ENCODE peak calls at places on chromosomes 12 and 14, in seven cellular contexts. U is right cardiac atrium; L is GM19239; P is H4; F is NCI-H1105; M is stimulated activated CD4-positive, alpha-beta T cell treated with anti-CD3 and anti-CD28 coated beads, Interleukin-2, amount 100 ng/mL, for 48 hours; H is anterior cingulate cortex. K is an unnamed sample.

GRCh38 chr12:98022961-98023360 is 492.4 kb upstream of the TMPO start:
- DNase-seq in U (no peak), M (no peak), P (no peak), F (no peak), L (no peak), H (no peak), K (no peak)

GRCh38 chr12:131852551-131853299 is 24.5 kb downstream of the MMP17 start:
- DNase-seq in M (no peak), L (no peak), P (no peak), F (no peak), H (no peak), U (peak; percentile 38), K (peak; percentile 54)

GRCh38 chr14:40909906-40910305 is 696.8 kb upstream of the LRFN5 start:
- DNase-seq in M (no peak), H (no peak), P (no peak), F (no peak), L (no peak), U (no peak), K (no peak)

GRCh38 chr12:106152334-106152733 is 13.6 kb upstream of the NUAK1 start:
- DNase-seq in P (no peak), H (no peak), U (no peak), F (peak; percentile 70), L (no peak), M (no peak), K (no peak)

GRCh38 chr12:28253175-28253641 is 63.0 kb downstream of the CCDC91 start:
- DNase-seq in L (peak; percentile 4), F (no peak), U (no peak), M (peak; percentile 14), H (no peak), P (no peak), K (no peak)

GRCh38 chr12:117034691-117035090 is 64.5 kb downstream of the TESC start:
- DNase-seq in H (no peak), F (peak; percentile 80), U (peak; percentile 27), M (no peak), P (no peak), L (no peak), K (no peak)

GRCh38 chr12:132450391-132451171 is 39.4 kb upstream of the FBRSL1 start:
- DNase-seq in U (peak; percentile 52), P (no peak), H (no peak), L (no peak), M (no peak), F (no peak), K (no peak)

GRCh38 chr14:94383777-94384176 is 4.6 kb downstream of the SERPINA1 start:
- DNase-seq in F (no peak), M (no peak), H (no peak), P (no peak), L (no peak), U (no peak), K (no peak)

GRCh38 chr14:77377502-77377844 is 294 bp downstream of the SAMD15 start:
- DNase-seq in H (no peak), M (no peak), L (no peak), F (no peak), P (no peak), U (no peak), K (peak; percentile 2)

GRCh38 chr14:61474671-61475070 is 153.3 kb downstream of the PRKCH start:
- DNase-seq in P (no peak), U (no peak), L (no peak), M (no peak), H (no peak), F (no peak), K (no peak)

GRCh38 chr12:57215668-57216013 is 953 bp upstream of the NXPH4 start:
- DNase-seq in U (no peak), F (no peak), L (peak; percentile 81), H (no peak), P (no peak), M (no peak), K (no peak)

GRCh38 chr12:69660164-69660863 is 38.8 kb downstream of the BEST3 start:
- DNase-seq in U (no peak), M (no peak), P (no peak), H (no peak), F (no peak), L (no peak), K (no peak)

GRCh38 chr12:32115404-32116104 is 8.9 kb downstream of the BICD1 start:
- DNase-seq in U (peak; percentile 81), L (no peak), H (no peak), F (no peak), M (no peak), P (peak; percentile 99), K (peak; percentile 98)

GRCh38 chr12:67697443-67697842 is 48.9 kb downstream of the DYRK2 start:
- DNase-seq in M (no peak), U (no peak), P (no peak), L (no peak), F (no peak), H (no peak), K (no peak)

GRCh38 chr12:46557539-46558373 is 185.2 kb upstream of the SLC38A2 start:
- DNase-seq in L (no peak), F (no peak), P (peak; percentile 73), H (no peak), M (no peak), U (no peak), K (peak; percentile 56)

GRCh38 chr12:112116232-112117060 is 7.9 kb upstream of the NAA25 start:
- DNase-seq in P (peak; percentile 30), U (peak; percentile 92), H (peak; percentile 12), F (no peak), L (no peak), M (no peak), K (peak; percentile 57)

GRCh38 chr14:22848391-22849164 is 12.2 kb downstream of the MMP14 start:
- DNase-seq in H (no peak), L (no peak), P (peak; percentile 95), M (no peak), F (peak; percentile 13), U (peak; percentile 94), K (peak; percentile 98)

GRCh38 chr14:97061714-97062113 is 264.5 kb downstream of the VRK1 start:
- DNase-seq in P (no peak), L (no peak), F (no peak), H (no peak), M (no peak), U (no peak), K (no peak)

GRCh38 chr12:6116481-6117021 is 7.9 kb downstream of the VWF start:
- DNase-seq in P (peak; percentile 38), F (no peak), U (peak; percentile 77), L (no peak), M (no peak), H (no peak), K (no peak)

GRCh38 chr14:75649337-75649736 is 11.3 kb downstream of the ERG28 start:
- DNase-seq in U (no peak), M (no peak), H (no peak), P (no peak), L (no peak), F (no peak), K (no peak)

GRCh38 chr14:52351191-52351560 is 37.1 kb downstream of the PTGER2 start:
- DNase-seq in P (peak; percentile 85), M (no peak), H (no peak), U (no peak), F (peak; percentile 20), L (no peak), K (peak; percentile 71)